ENCODE peak calls at places on chromosomes 12 and 14, in nine cellular contexts. R is endodermal cell, U is psoas muscle, K is lower leg skin, O is coronary artery, Q is GM20000, Y is kidney epithelial cell, E is Caco-2, V is tibial artery. D is an unnamed sample.

GRCh38 chr12:53478865-53479264 is 20.4 kb downstream of the MAP3K12 start:
- DNase-seq in E (no peak), U (no peak), Q (no peak), Y (no peak), O (peak; percentile 0), V (no peak), R (no peak), K (no peak), D (no peak)

GRCh38 chr14:102320033-102320660 is 601 bp downstream of the ZNF839 start:
- DNase-seq in U (peak; percentile 85), E (peak; percentile 39), R (peak; percentile 72), O (peak; percentile 81), V (peak; percentile 47), Q (peak; percentile 57), K (peak; percentile 91), Y (no peak), D (no peak)

GRCh38 chr14:60643443-60644402 is 5.6 kb downstream of the SIX1 start:
- DNase-seq in O (no peak), K (no peak), V (peak; percentile 68), Q (peak; percentile 8), E (no peak), R (peak; percentile 79), U (peak; percentile 55), Y (no peak), D (no peak)

GRCh38 chr14:75875958-75876357 is 105.8 kb downstream of the TGFB3 start:
- DNase-seq in Q (peak; percentile 69), R (no peak), E (no peak), U (no peak), Y (no peak), K (no peak), O (no peak), V (no peak), D (no peak)

GRCh38 chr14:70881549-70882174 is 25.6 kb upstream of the PCNX1 start:
- DNase-seq in V (no peak), K (no peak), Y (no peak), Q (peak; percentile 56), E (no peak), R (no peak), O (no peak), U (no peak), D (no peak)

GRCh38 chr14:103522028-103522581 is 525 bp downstream of the CKB start:
- DNase-seq in U (peak; percentile 60), R (peak; percentile 75), Q (peak; percentile 64), K (peak; percentile 90), O (peak; percentile 81), V (no peak), E (peak; percentile 46), Y (no peak), D (no peak)

GRCh38 chr14:65100905-65101541 is 1.3 kb downstream of the MAX start:
- DNase-seq in E (no peak), K (no peak), Q (no peak), O (no peak), R (no peak), Y (no peak), U (no peak), V (no peak), D (no peak)

GRCh38 chr14:55104051-55104954 is 24.7 kb upstream of the LGALS3 start:
- DNase-seq in O (no peak), R (no peak), V (no peak), K (no peak), E (no peak), Y (no peak), U (no peak), Q (no peak), D (no peak)

GRCh38 chr12:101777978-101778377 is 38.7 kb upstream of the SYCP3 start:
- DNase-seq in U (peak; percentile 66), K (no peak), R (no peak), Q (no peak), O (no peak), E (no peak), V (no peak), Y (no peak), D (no peak)

GRCh38 chr14:24913026-24913425 is 136.9 kb downstream of the STXBP6 start:
- DNase-seq in U (no peak), E (no peak), R (no peak), O (no peak), V (no peak), K (no peak), Q (no peak), Y (no peak), D (no peak)

GRCh38 chr12:90611891-90612290 is 343.1 kb downstream of the CCER1 start:
- DNase-seq in K (no peak), Q (no peak), U (no peak), Y (no peak), V (no peak), R (no peak), O (no peak), E (no peak), D (no peak)

GRCh38 chr12:19450362-19450761 is 11.1 kb downstream of the AEBP2 start:
- DNase-seq in E (no peak), V (no peak), R (no peak), K (no peak), O (no peak), U (no peak), Y (no peak), Q (no peak), D (no peak)

GRCh38 chr12:124544311-124544970 is 23.0 kb downstream of the NCOR2 start:
- DNase-seq in U (no peak), Q (no peak), O (no peak), Y (no peak), K (no peak), E (no peak), V (no peak), R (no peak), D (no peak)

GRCh38 chr12:119780786-119781434 is 96.2 kb downstream of the CIT start:
- DNase-seq in R (peak; percentile 82), Y (peak; percentile 29), K (no peak), V (peak; percentile 22), Q (no peak), E (peak; percentile 47), O (no peak), U (no peak), D (no peak)

GRCh38 chr14:95220663-95221231 is 63.4 kb upstream of the DICER1 start:
- DNase-seq in E (no peak), V (no peak), O (peak; percentile 61), Y (no peak), K (peak; percentile 23), Q (no peak), U (no peak), R (peak; percentile 70), D (peak; percentile 24)

GRCh38 chr14:69750495-69750894 is 16.4 kb upstream of the SRSF5 start:
- DNase-seq in K (no peak), O (no peak), V (no peak), R (no peak), E (no peak), Y (no peak), Q (no peak), U (no peak), D (no peak)

GRCh38 chr12:120573560-120573959 is 7.6 kb downstream of the POP5 start:
- DNase-seq in U (no peak), K (no peak), E (no peak), Q (no peak), O (no peak), Y (no peak), V (no peak), R (no peak), D (no peak)

GRCh38 chr14:22614240-22614799 is 16.2 kb downstream of the ABHD4 start:
- DNase-seq in Y (peak; percentile 96), K (no peak), O (no peak), Q (no peak), U (no peak), V (no peak), R (peak; percentile 60), E (peak; percentile 88), D (peak; percentile 99)

GRCh38 chr14:70982204-70982603 is 74.9 kb downstream of the PCNX1 start:
- DNase-seq in E (no peak), Q (no peak), K (no peak), V (no peak), O (no peak), U (no peak), Y (no peak), R (no peak), D (no peak)

DNA sequence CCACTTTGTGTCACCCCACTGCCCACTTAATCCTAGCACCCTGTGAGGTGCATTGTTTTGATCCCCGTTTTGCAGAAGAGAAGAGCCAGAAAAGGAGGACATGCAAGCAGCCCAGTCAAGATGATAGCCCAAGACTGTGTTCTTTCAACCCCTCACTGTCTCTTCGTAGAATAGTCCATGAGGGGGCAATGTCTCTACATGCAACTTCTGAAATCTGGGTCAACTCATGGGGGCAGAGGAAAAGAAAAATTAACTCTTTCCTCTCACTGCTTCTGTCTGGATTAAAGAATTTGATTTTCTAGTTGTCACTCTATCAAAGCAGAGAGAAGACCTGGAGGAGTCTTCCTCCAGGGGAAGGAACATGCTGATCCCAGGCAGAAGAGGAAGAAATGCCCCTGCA is 229.6 kb upstream of the NOS1 start:
- DNase-seq in V (no peak), O (no peak), K (no peak), R (no peak), Y (no peak), U (no peak), Q (no peak), E (no peak), D (no peak)
- TF ChIP-seq CTCF in V (no peak), O (no peak), K (no peak), R (peak; percentile 65), Y (no peak), U (no peak), Q (no peak), E (no peak), D (peak; percentile 2)

GRCh38 chr12:57756406-57757341 is 1.8 kb downstream of the MARCHF9 start:
- DNase-seq in O (no peak), R (peak; percentile 95), E (peak; percentile 52), Y (no peak), U (peak; percentile 65), K (no peak), V (no peak), Q (peak; percentile 90), D (no peak)
- TF ChIP-seq CTCF in O (no peak), R (peak; percentile 92), E (peak; percentile 41), Y (peak; percentile 83), U (peak; percentile 32), K (no peak), V (peak; percentile 31), Q (peak; percentile 84), D (peak; percentile 83)

GRCh38 chr14:99779751-99780150 is 13.5 kb upstream of the EML1 start:
- DNase-seq in V (no peak), O (no peak), E (no peak), U (no peak), Y (no peak), R (peak; percentile 29), K (no peak), Q (no peak), D (no peak)
- TF ChIP-seq CTCF in V (no peak), O (no peak), E (no peak), U (no peak), Y (no peak), R (no peak), K (no peak), Q (no peak), D (no peak)

DNA sequence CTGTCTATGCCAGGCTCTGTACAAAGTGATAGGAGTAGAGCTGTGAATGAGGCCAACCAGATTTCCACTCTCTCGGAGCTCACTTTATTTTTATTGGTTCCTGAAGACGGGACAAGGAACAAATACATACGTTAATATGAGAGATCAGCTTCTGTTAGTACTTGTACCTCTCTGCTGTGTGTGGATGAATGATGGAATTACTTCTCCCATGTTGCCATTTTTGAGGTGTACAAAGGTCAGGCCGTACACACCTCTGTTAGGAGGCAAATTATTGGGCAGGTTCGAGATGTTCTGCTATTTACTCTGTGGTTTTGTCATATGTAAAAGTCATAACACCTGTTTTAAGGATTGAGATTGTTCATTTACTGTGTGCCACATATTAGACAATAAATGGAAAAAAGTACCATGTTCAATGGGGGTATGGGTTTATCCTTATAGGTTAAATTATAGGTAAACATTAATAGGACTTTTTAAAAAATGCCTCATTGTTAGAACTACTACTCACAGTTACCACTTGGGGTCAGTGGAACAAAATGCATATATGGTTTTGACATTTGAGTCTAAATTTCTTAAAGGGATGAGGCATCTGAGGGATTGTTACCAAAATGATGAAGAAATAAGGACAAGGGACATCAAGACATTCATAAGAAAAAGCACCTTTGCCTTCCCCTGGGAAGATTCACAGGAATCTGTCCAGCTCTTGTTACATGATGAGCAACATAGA is 26.9 kb downstream of the WBP11 start:
- DNase-seq in Y (no peak), U (no peak), E (no peak), R (no peak), O (no peak), V (no peak), Q (no peak), K (no peak), D (no peak)
- TF ChIP-seq CTCF in Y (peak; percentile 10), U (no peak), E (peak; percentile 21), R (peak; percentile 58), O (no peak), V (no peak), Q (no peak), K (no peak), D (peak; percentile 11)